ENCODE peak calls at places on chromosomes 7 and 10, in eight cellular contexts. Z, I, K, O, X, N, G and H are unnamed samples.

GRCh38 chr7:18144171-18144570 is 116.5 kb upstream of the PRPS1L1 start:
- DNase-seq in Z (no peak), I (no peak), K (no peak), O (no peak), X (no peak), N (no peak), G (no peak), H (no peak)

GRCh38 chr7:19964198-19964597 is 190.8 kb upstream of the TMEM196 start:
- DNase-seq in Z (no peak), I (no peak), K (no peak), O (no peak), X (no peak), N (no peak), G (no peak), H (no peak)

GRCh38 chr10:97408496-97408992 is 7.4 kb upstream of the RRP12 start:
- DNase-seq in Z (peak), I (no peak), K (no peak), O (no peak), X (no peak), N (no peak), G (no peak), H (no peak)

GRCh38 chr7:33965116-33965827 is 59.9 kb downstream of the BMPER start:
- DNase-seq in Z (no peak), I (no peak), K (no peak), O (no peak), X (no peak), N (no peak), G (no peak), H (no peak)

GRCh38 chr10:32112055-32112454 is 55.8 kb upstream of the KIF5B start:
- DNase-seq in Z (peak), I (no peak), K (peak), O (no peak), X (no peak), N (no peak), G (no peak), H (peak)

GRCh38 chr10:95513008-95513589 is 48.1 kb downstream of the SORBS1 start:
- DNase-seq in Z (no peak), I (no peak), K (no peak), O (no peak), X (no peak), N (no peak), G (no peak), H (no peak)

GRCh38 chr10:122861724-122862161 is 16.1 kb upstream of the CUZD1 start:
- DNase-seq in Z (no peak), I (no peak), K (no peak), O (no peak), X (no peak), N (no peak), G (no peak), H (no peak)

GRCh38 chr10:56116684-56117083 is 244.4 kb downstream of the ZWINT start:
- DNase-seq in Z (no peak), I (no peak), K (peak), O (no peak), X (no peak), N (no peak), G (no peak), H (no peak)

GRCh38 chr7:150903627-150904026 is 51.3 kb downstream of the AOC1 start:
- DNase-seq in Z (peak), I (no peak), K (no peak), O (no peak), X (peak), N (no peak), G (peak), H (peak)

GRCh38 chr10:31758495-31758894 is 170.1 kb downstream of the ARHGAP12 start:
- DNase-seq in Z (no peak), I (no peak), K (no peak), O (no peak), X (no peak), N (no peak), G (no peak), H (no peak)

GRCh38 chr10:79055892-79056291 is 12.9 kb upstream of the ZMIZ1 start:
- DNase-seq in Z (no peak), I (no peak), K (no peak), O (no peak), X (no peak), N (no peak), G (no peak), H (no peak)

GRCh38 chr7:28192786-28193581 is 12.4 kb upstream of the JAZF1 start:
- DNase-seq in Z (no peak), I (no peak), K (no peak), O (no peak), X (no peak), N (no peak), G (no peak), H (no peak)

GRCh38 chr7:18231854-18232253 is 204.2 kb upstream of the PRPS1L1 start:
- DNase-seq in Z (no peak), I (no peak), K (no peak), O (no peak), X (no peak), N (no peak), G (no peak), H (no peak)

GRCh38 chr10:101774589-101775272 is 1.2 kb downstream of the FGF8 start:
- DNase-seq in Z (no peak), I (no peak), K (no peak), O (peak), X (no peak), N (no peak), G (no peak), H (no peak)